ENCODE peak calls at places on chromosome 20, in six cellular contexts. M is AG04450, W is cardiac muscle cell, N is uterus, Y is hepatocyte, E is aorta. H is an unnamed sample.

GRCh38 chr20:45061244-45061643 is 39.7 kb downstream of the KCNS1 start:
- DNase-seq in Y (no peak), M (peak), N (no peak), W (no peak), E (no peak), H (peak)

GRCh38 chr20:21522479-21523397 is 8.9 kb upstream of the NKX2-2 start:
- DNase-seq in W (no peak), Y (no peak), M (no peak), E (no peak), N (no peak), H (peak)

GRCh38 chr20:38057351-38057972 is 23.9 kb downstream of the RPRD1B start:
- DNase-seq in E (peak), Y (peak), N (peak), W (peak), M (no peak), H (peak)

GRCh38 chr20:64219730-64220129 is 35.8 kb upstream of the PCMTD2 start:
- DNase-seq in M (no peak), E (no peak), W (no peak), Y (peak), N (no peak), H (no peak)

GRCh38 chr20:62548483-62548882 is 72.7 kb upstream of the GATA5 start:
- DNase-seq in W (no peak), N (no peak), M (no peak), E (no peak), Y (no peak), H (no peak)

GRCh38 chr20:6882911-6883310 is 115.4 kb downstream of the BMP2 start:
- DNase-seq in E (no peak), M (no peak), N (no peak), Y (peak), W (no peak), H (no peak)

GRCh38 chr20:17708675-17709360 is 9.1 kb downstream of the BANF2 start:
- DNase-seq in Y (no peak), M (no peak), N (no peak), W (no peak), E (no peak), H (peak)

GRCh38 chr20:40715491-40715890 is 26.5 kb upstream of the MAFB start:
- DNase-seq in M (no peak), Y (no peak), E (no peak), N (no peak), W (no peak), H (no peak)

GRCh38 chr20:45629496-45630100 is at the start of gene WFDC10A:
- DNase-seq in E (no peak), W (peak), M (no peak), N (no peak), Y (peak), H (peak)

GRCh38 chr20:199996-200395 is 10.5 kb upstream of the DEFB128 start:
- DNase-seq in M (no peak), N (no peak), Y (no peak), E (no peak), W (no peak), H (no peak)

GRCh38 chr20:53157443-53158408 is 185.6 kb downstream of the TSHZ2 start:
- DNase-seq in W (no peak), N (no peak), Y (peak), M (peak), E (no peak), H (peak)

GRCh38 chr20:56517641-56518040 is 6.9 kb upstream of the FAM209A start:
- DNase-seq in M (no peak), Y (no peak), W (no peak), E (no peak), N (no peak), H (no peak)

GRCh38 chr20:37882961-37883712 is 19.8 kb upstream of the VSTM2L start:
- DNase-seq in W (no peak), M (no peak), E (no peak), Y (no peak), N (no peak), H (no peak)

GRCh38 chr20:54649511-54649962 is 174.1 kb downstream of the DOK5 start:
- DNase-seq in W (peak), E (peak), M (peak), Y (peak), N (peak), H (peak)

GRCh38 chr20:12875510-12875909 is 133.3 kb upstream of the SPTLC3 start:
- DNase-seq in M (no peak), W (peak), Y (peak), N (no peak), E (no peak), H (no peak)

GRCh38 chr20:62924567-62925419 is 1.5 kb downstream of the DIDO1 start:
- DNase-seq in N (no peak), Y (peak), W (no peak), E (peak), M (no peak), H (peak)

GRCh38 chr20:51930775-51931174 is 128.5 kb upstream of the SALL4 start:
- DNase-seq in E (no peak), Y (peak), W (no peak), M (peak), N (no peak), H (peak)

GRCh38 chr20:33063271-33063670 is 9.6 kb downstream of the BPIFB3 start:
- DNase-seq in W (no peak), M (no peak), E (no peak), Y (no peak), N (no peak), H (no peak)

GRCh38 chr20:33061626-33062025 is 7.9 kb downstream of the BPIFB3 start:
- DNase-seq in M (no peak), W (no peak), Y (no peak), E (no peak), N (no peak), H (no peak)

GRCh38 chr20:33062750-33063149 is 9.0 kb downstream of the BPIFB3 start:
- DNase-seq in E (no peak), N (no peak), M (no peak), W (no peak), Y (no peak), H (no peak)

GRCh38 chr20:33059741-33060390 is 6.2 kb downstream of the BPIFB3 start:
- DNase-seq in E (no peak), W (no peak), Y (no peak), M (no peak), N (no peak), H (no peak)

GRCh38 chr20:33062105-33062629 is 8.5 kb downstream of the BPIFB3 start:
- DNase-seq in E (no peak), N (no peak), M (no peak), Y (no peak), W (no peak), H (no peak)
- H3K27ac ChIP-seq in E (no peak), N (no peak), M (no peak), Y (no peak), W (no peak), H (no peak)

GRCh38 chr20:34706022-34706875 is 2.1 kb downstream of the TP53INP2 start:
- DNase-seq in M (no peak), E (no peak), Y (no peak), W (no peak), N (no peak), H (no peak)
- H3K4me3 ChIP-seq in M (no peak), E (no peak), Y (no peak), W (no peak), N (no peak), H (no peak)

GRCh38 chr20:59047938-59048680 is 5.5 kb upstream of the PRELID3B start:
- DNase-seq in Y (peak), E (no peak), N (no peak), M (no peak), W (no peak), H (no peak)
- H3K27ac ChIP-seq in Y (peak), E (no peak), N (no peak), M (no peak), W (no peak), H (no peak)

GRCh38 chr20:3798908-3799248 is 2.8 kb downstream of the CDC25B start:
- DNase-seq in E (no peak), W (no peak), N (no peak), Y (no peak), M (no peak), H (no peak)
- H3K4me3 ChIP-seq in E (no peak), W (no peak), N (no peak), Y (no peak), M (no peak), H (no peak)